ENCODE peak calls at places on chromosomes 5 and 9, in nine cellular contexts. Y is fibroblast of the conjunctiva, P is HTR-8/SVneo, E is thyroid gland, S is iPS-NIHi11, R is ovary, J is occipital lobe, N is choroid plexus epithelial cell, K is aorta. A is an unnamed sample.
A peak's percentile ranks its signal among the peaks of the same experiment; 100 is the strongest.

GRCh38 chr9:127061411-127061810 is 61.0 kb downstream of the ANGPTL2 start:
- DNase-seq in Y (no peak), P (no peak), E (no peak), S (no peak), R (no peak), J (no peak), N (no peak), K (no peak), A (no peak)

GRCh38 chr9:87537625-87538024 is 40.0 kb downstream of the DAPK1 start:
- DNase-seq in Y (no peak), P (no peak), E (no peak), S (no peak), R (no peak), J (no peak), N (no peak), K (no peak), A (no peak)

GRCh38 chr9:5336683-5337082 is 3.0 kb downstream of the RLN1 start:
- DNase-seq in Y (no peak), P (no peak), E (no peak), S (no peak), R (no peak), J (no peak), N (no peak), K (no peak), A (no peak)

GRCh38 chr5:57482671-57483106 is at the start of gene ACTBL2:
- DNase-seq in Y (no peak), P (no peak), E (no peak), S (no peak), R (no peak), J (no peak), N (peak; percentile 87), K (no peak), A (no peak)

GRCh38 chr5:150596826-150597225 is 43.6 kb upstream of the SYNPO start:
- DNase-seq in Y (no peak), P (no peak), E (no peak), S (no peak), R (no peak), J (no peak), N (no peak), K (peak; percentile 20), A (no peak)

GRCh38 chr9:136018257-136019031 is 57.3 kb upstream of the UBAC1 start:
- DNase-seq in Y (no peak), P (no peak), E (no peak), S (no peak), R (no peak), J (no peak), N (no peak), K (no peak), A (no peak)

GRCh38 chr9:115462623-115463022 is 344.7 kb upstream of the TNC start:
- DNase-seq in Y (no peak), P (no peak), E (no peak), S (peak; percentile 23), R (no peak), J (no peak), N (no peak), K (no peak), A (no peak)

GRCh38 chr5:14917719-14918118 is 46.1 kb upstream of the ANKH start:
- DNase-seq in Y (peak; percentile 40), P (no peak), E (no peak), S (no peak), R (no peak), J (no peak), N (no peak), K (no peak), A (no peak)

GRCh38 chr5:175223336-175223735 is 220.6 kb downstream of the DRD1 start:
- DNase-seq in Y (no peak), P (no peak), E (no peak), S (no peak), R (no peak), J (no peak), N (no peak), K (no peak), A (no peak)

GRCh38 chr9:37331871-37332270 is 90.6 kb upstream of the GRHPR start:
- DNase-seq in Y (no peak), P (no peak), E (no peak), S (no peak), R (no peak), J (no peak), N (no peak), K (no peak), A (no peak)

GRCh38 chr9:95736370-95736769 is 139.1 kb upstream of the ERCC6L2 start:
- DNase-seq in Y (no peak), P (peak; percentile 10), E (no peak), S (peak; percentile 48), R (no peak), J (no peak), N (peak; percentile 36), K (no peak), A (no peak)

GRCh38 chr5:147935032-147935431 is 28.7 kb upstream of the C5orf46 start:
- DNase-seq in Y (peak; percentile 10), P (peak; percentile 7), E (no peak), S (peak; percentile 28), R (no peak), J (no peak), N (peak; percentile 69), K (no peak), A (peak; percentile 28)

GRCh38 chr5:122780296-122780695 is 5.4 kb downstream of the SNX2 start:
- DNase-seq in Y (no peak), P (no peak), E (no peak), S (no peak), R (no peak), J (no peak), N (no peak), K (no peak), A (no peak)

A was measured in dorsolateral prefrontal cortex.